ENCODE peak calls at places on chromosomes 5 and 9, in five cellular contexts. B, F, S, P and L are unnamed samples.

GRCh38 chr5:113607361-113607760 is 93.9 kb downstream of the YTHDC2 start:
- DNase-seq in B (no peak), F (no peak), S (no peak), P (no peak), L (no peak)

GRCh38 chr5:8756498-8757084 is 789.3 kb downstream of the SEMA5A start:
- DNase-seq in B (no peak), F (peak; percentile 48), S (peak; percentile 7), P (no peak), L (peak; percentile 62)

GRCh38 chr9:70488098-70488792 is 73.8 kb upstream of the KLF9 start:
- DNase-seq in B (no peak), F (no peak), S (no peak), P (no peak), L (no peak)

GRCh38 chr9:78860806-78861475 is 564.0 kb downstream of the PSAT1 start:
- DNase-seq in B (no peak), F (no peak), S (no peak), P (no peak), L (no peak)

GRCh38 chr9:82410306-82410705 is 421.7 kb downstream of the SPATA31D1 start:
- DNase-seq in B (no peak), F (no peak), S (no peak), P (no peak), L (no peak)

GRCh38 chr5:133292300-133292699 is 240.5 kb downstream of the HSPA4 start:
- DNase-seq in B (peak; percentile 69), F (no peak), S (no peak), P (no peak), L (no peak)

GRCh38 chr5:142432961-142433360 is 108.1 kb upstream of the SPRY4 start:
- DNase-seq in B (no peak), F (no peak), S (no peak), P (no peak), L (no peak)

GRCh38 chr5:168274416-168274815 is 17.0 kb upstream of the WWC1 start:
- DNase-seq in B (no peak), F (no peak), S (no peak), P (no peak), L (no peak)

GRCh38 chr5:10702911-10703491 is 58.0 kb downstream of the DAP start:
- DNase-seq in B (peak; percentile 70), F (no peak), S (peak; percentile 57), P (no peak), L (no peak)

GRCh38 chr9:7567687-7568086 is 231.9 kb downstream of the DMAC1 start:
- DNase-seq in B (no peak), F (no peak), S (no peak), P (no peak), L (no peak)

GRCh38 chr5:115414406-115415142 is 118.1 kb upstream of the CCDC112 start:
- DNase-seq in B (no peak), F (peak; percentile 23), S (no peak), P (no peak), L (no peak)

GRCh38 chr9:221989-222776 is 7.5 kb downstream of the DOCK8 start:
- DNase-seq in B (no peak), F (no peak), S (no peak), P (no peak), L (no peak)

GRCh38 chr5:30194595-30194994 is 998.9 kb upstream of the CDH6 start:
- DNase-seq in B (no peak), F (no peak), S (no peak), P (no peak), L (no peak)

GRCh38 chr5:1255081-1255561 is 29.9 kb downstream of the SLC6A18 start:
- DNase-seq in B (no peak), F (no peak), S (no peak), P (no peak), L (no peak)

GRCh38 chr9:123757547-123757946 is 172.4 kb downstream of the DENND1A start:
- DNase-seq in B (no peak), F (peak; percentile 75), S (peak; percentile 42), P (no peak), L (no peak)

GRCh38 chr5:107337281-107337680 is 333.5 kb downstream of the EFNA5 start:
- DNase-seq in B (peak; percentile 45), F (no peak), S (no peak), P (no peak), L (no peak)

GRCh38 chr9:14482856-14483255 is 168.9 kb upstream of the NFIB start:
- DNase-seq in B (no peak), F (no peak), S (no peak), P (no peak), L (no peak)
- TF ChIP-seq CTCF in B (no peak), F (no peak), S (no peak), P (no peak), L (no peak)

DNA sequence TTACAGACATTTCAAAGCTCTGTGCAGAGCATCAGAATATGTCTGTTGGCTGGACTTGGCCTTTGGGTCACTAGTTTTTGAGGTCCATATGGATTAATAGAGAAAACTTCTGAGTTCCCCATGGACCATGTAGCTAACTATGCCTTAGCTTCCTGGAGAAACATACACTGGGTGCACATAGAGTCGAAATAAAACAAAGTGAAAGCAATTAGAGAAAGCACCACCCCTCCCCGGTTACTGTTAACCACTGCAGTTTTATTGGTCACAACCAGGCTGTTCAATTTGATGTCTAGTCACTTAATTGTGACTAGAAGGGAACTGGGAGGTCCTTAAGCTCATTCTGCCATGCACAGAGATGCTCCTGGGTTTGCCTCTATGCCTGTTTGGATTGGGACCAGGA is 4.2 kb downstream of the FAM240B start:
- DNase-seq in B (no peak), F (no peak), S (no peak), P (no peak), L (no peak)
- H3K36me3 ChIP-seq in B (no peaks in the 10 kb centered on the region), F (no peaks in the 10 kb centered on the region), S (no peaks in the 10 kb centered on the region), P (no peaks in the 10 kb centered on the region), L (no peaks in the 10 kb centered on the region)

GRCh38 chr9:77293949-77294348 is 116.6 kb downstream of the VPS13A start:
- DNase-seq in B (no peak), F (no peak), S (no peak), P (no peak), L (no peak)

GRCh38 chr9:77290373-77290772 is 113.0 kb downstream of the VPS13A start:
- DNase-seq in B (no peak), F (no peak), S (no peak), P (no peak), L (no peak)

DNA sequence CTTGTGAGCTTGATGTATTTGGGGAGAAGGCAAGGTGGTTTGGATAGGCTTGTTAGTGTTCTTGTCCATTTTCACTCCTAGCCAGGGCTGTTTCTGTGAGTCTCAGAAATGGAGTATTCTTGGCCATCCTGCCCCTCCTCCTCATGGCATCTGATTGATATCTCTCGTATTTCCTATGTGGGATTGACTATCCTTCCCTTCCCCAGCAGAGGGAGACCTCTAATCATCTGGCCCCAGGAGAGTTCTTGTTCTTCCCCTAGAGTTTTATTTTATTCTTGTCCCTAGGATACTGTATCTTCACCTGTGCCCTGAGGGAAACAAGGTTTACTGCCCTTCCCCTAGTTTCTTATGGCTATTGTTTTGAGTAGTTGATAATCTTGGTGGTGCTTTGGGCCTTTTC is 114.4 kb downstream of the VPS13A start:
- DNase-seq in B (peak; percentile 8), F (no peak), S (no peak), P (no peak), L (peak; percentile 17)
- TF ChIP-seq CTCF in B (peak; percentile 55), F (peak; percentile 47), S (peak; percentile 15), P (no peak), L (peak; percentile 43)

DNA sequence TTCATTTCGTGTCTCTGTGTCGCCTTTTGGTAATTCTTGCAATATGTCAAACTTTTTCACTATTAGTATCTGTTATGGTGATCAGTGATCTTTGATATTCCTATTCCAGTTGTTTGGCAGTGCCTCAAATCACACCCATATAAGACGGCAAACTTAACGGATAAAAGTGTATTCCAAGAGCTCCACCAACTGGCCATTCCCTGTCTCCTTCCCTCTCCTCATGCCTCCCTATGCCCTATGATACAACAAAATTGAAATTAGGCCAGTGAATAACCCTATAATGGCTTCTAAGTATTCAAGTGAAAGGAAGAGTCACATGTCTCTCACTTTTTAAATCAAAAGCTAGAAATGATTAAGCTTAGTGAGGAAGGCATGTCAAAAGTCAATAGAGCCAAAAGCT is 74.8 kb downstream of the CDK5RAP2 start:
- DNase-seq in B (no peak), F (no peak), S (no peak), P (no peak), L (no peak)
- H3K36me3 ChIP-seq in B (no peaks in the 10 kb centered on the region), F (no peaks in the 10 kb centered on the region), S (no peaks in the 10 kb centered on the region), P (no peaks in the 10 kb centered on the region), L (peaks cover 57% of the 10 kb centered on the region)

GRCh38 chr9:38235244-38235643 is 157.3 kb upstream of the ALDH1B1 start:
- DNase-seq in B (no peak), F (peak; percentile 16), S (no peak), P (no peak), L (peak; percentile 64)
- TF ChIP-seq CTCF in B (no peak), F (no peak), S (no peak), P (no peak), L (no peak)

GRCh38 chr5:119072496-119072895 is 1.6 kb downstream of the DMXL1 start:
- DNase-seq in B (no peak), F (no peak), S (no peak), P (no peak), L (no peak)

GRCh38 chr5:119070578-119070827 is 384 bp upstream of the DMXL1 start:
- DNase-seq in B (no peak), F (peak; percentile 92), S (peak; percentile 94), P (peak; percentile 95), L (no peak)

GRCh38 chr5:119071573-119071874 is 637 bp downstream of the DMXL1 start:
- DNase-seq in B (no peak), F (no peak), S (no peak), P (no peak), L (no peak)

GRCh38 chr5:119074419-119074818 is 3.5 kb downstream of the DMXL1 start:
- DNase-seq in B (no peak), F (no peak), S (no peak), P (no peak), L (no peak)

GRCh38 chr5:119070828-119071572 is at the start of gene DMXL1:
- DNase-seq in B (peak; percentile 99), F (peak; percentile 99), S (peak; percentile 100), P (peak; percentile 100), L (peak; percentile 99)
- H3K36me3 ChIP-seq in B (no peaks in the 10 kb centered on the region), F (no peaks in the 10 kb centered on the region), S (no peaks in the 10 kb centered on the region), P (no peaks in the 10 kb centered on the region), L (peaks cover 6% of the 10 kb centered on the region)

GRCh38 chr9:111631071-111631971 is at the start of gene DNAJC25:
- DNase-seq in B (peak; percentile 97), F (peak; percentile 97), S (peak; percentile 98), P (peak; percentile 98), L (peak; percentile 99)
- TF ChIP-seq CTCF in B (no peak), F (no peak), S (no peak), P (peak; percentile 12), L (no peak)

GRCh38 chr9:92313624-92314012 is 11.5 kb downstream of the NOL8 start:
- DNase-seq in B (no peak), F (no peak), S (no peak), P (no peak), L (no peak)
- H3K36me3 ChIP-seq in B (peaks cover 51% of the 10 kb centered on the region), F (peaks cover 40% of the 10 kb centered on the region), S (peaks cover 57% of the 10 kb centered on the region), P (peaks cover 70% of the 10 kb centered on the region), L (peaks cover 66% of the 10 kb centered on the region)